ENCODE peak calls at places on chromosomes 13 and 19, in nine cellular contexts. I is NCI-H2081 treated with DMSO at 0.1 percent for 48 hours; U is thoracic aorta; V is H9; D is HTR-8/SVneo; S is stimulated activated CD8-positive, alpha-beta memory T cell treated with anti-CD3 and anti-CD28 coated beads, Interleukin-2, amount 100 ng/mL, for 1 hour; Q is T-helper 2 cell; M is uterus; Y is NCI-H510A. H is an unnamed sample.

GRCh38 chr19:2053601-2054389 is 2.8 kb upstream of the MKNK2 start:
- DNase-seq in I (no peak), U (no peak), V (peak; percentile 31), D (no peak), S (no peak), Q (no peak), M (peak; percentile 89), Y (no peak), H (no peak)

GRCh38 chr19:5115351-5115750 is 146.4 kb downstream of the KDM4B start:
- DNase-seq in I (no peak), U (no peak), V (no peak), D (no peak), S (no peak), Q (no peak), M (no peak), Y (no peak), H (no peak)

GRCh38 chr19:42207767-42208259 is 9.7 kb downstream of the DEDD2 start:
- DNase-seq in I (no peak), U (no peak), V (no peak), D (peak; percentile 84), S (no peak), Q (no peak), M (no peak), Y (no peak), H (no peak)

GRCh38 chr19:34847393-34847792 is 74.4 kb upstream of the ZNF599 start:
- DNase-seq in I (no peak), U (no peak), V (no peak), D (no peak), S (no peak), Q (no peak), M (no peak), Y (no peak), H (no peak)

GRCh38 chr13:43787998-43788397 is 1.2 kb upstream of the ENOX1 start:
- DNase-seq in I (no peak), U (no peak), V (no peak), D (no peak), S (no peak), Q (no peak), M (no peak), Y (no peak), H (peak; percentile 58)

GRCh38 chr13:112116187-112116950 is 49.4 kb downstream of the SOX1 start:
- DNase-seq in I (no peak), U (no peak), V (no peak), D (no peak), S (no peak), Q (no peak), M (no peak), Y (no peak), H (no peak)

GRCh38 chr13:28451482-28452217 is 43.3 kb downstream of the FLT1 start:
- DNase-seq in I (no peak), U (no peak), V (peak; percentile 59), D (no peak), S (no peak), Q (no peak), M (no peak), Y (no peak), H (no peak)

GRCh38 chr13:107376393-107377085 is 808.6 kb upstream of the ARGLU1 start:
- DNase-seq in I (peak; percentile 81), U (no peak), V (no peak), D (no peak), S (no peak), Q (no peak), M (no peak), Y (no peak), H (no peak)

GRCh38 chr19:13506550-13506878 is 235 bp upstream of the CACNA1A start:
- DNase-seq in I (no peak), U (no peak), V (no peak), D (no peak), S (no peak), Q (no peak), M (no peak), Y (no peak), H (no peak)

GRCh38 chr19:4380254-4380727 is 20.1 kb downstream of the SH3GL1 start:
- DNase-seq in I (no peak), U (no peak), V (no peak), D (no peak), S (no peak), Q (peak; percentile 79), M (peak; percentile 27), Y (no peak), H (no peak)

GRCh38 chr19:10642473-10642872 is 11.7 kb upstream of the ILF3 start:
- DNase-seq in I (no peak), U (no peak), V (no peak), D (no peak), S (no peak), Q (no peak), M (no peak), Y (no peak), H (no peak)

GRCh38 chr13:35769812-35770211 is 293.3 kb upstream of the MAB21L1 start:
- DNase-seq in I (no peak), U (no peak), V (no peak), D (no peak), S (no peak), Q (no peak), M (no peak), Y (no peak), H (no peak)

GRCh38 chr13:96650301-96650886 is 343.9 kb downstream of the OXGR1 start:
- DNase-seq in I (no peak), U (no peak), V (no peak), D (no peak), S (no peak), Q (no peak), M (no peak), Y (no peak), H (no peak)

GRCh38 chr19:10891360-10892108 is 20.2 kb downstream of the CARM1 start:
- DNase-seq in I (no peak), U (no peak), V (peak; percentile 26), D (no peak), S (no peak), Q (no peak), M (no peak), Y (peak; percentile 82), H (no peak)

H was measured in Caco-2.